ENCODE peak calls at places on chromosomes 3 and 15, in seven cellular contexts. P, R, Q, N, Y, M and J are unnamed samples.

GRCh38 chr15:51771773-51772172 is 20.4 kb downstream of the TMOD2 start:
- DNase-seq in N (no peak), Q (no peak), M (no peak), P (no peak), R (no peak), Y (no peak), J (no peak)

GRCh38 chr15:51069983-51070382 is 24.7 kb downstream of the TNFAIP8L3 start:
- DNase-seq in R (no peak), P (no peak), N (no peak), Y (no peak), Q (no peak), M (no peak), J (no peak)

GRCh38 chr3:82629937-82630336 is 868.5 kb upstream of the GBE1 start:
- DNase-seq in R (no peak), Q (no peak), Y (no peak), P (no peak), N (no peak), M (no peak), J (no peak)

GRCh38 chr3:157174265-157174615 is 14.3 kb upstream of the CCNL1 start:
- DNase-seq in M (no peak), P (no peak), Q (peak; percentile 63), N (peak; percentile 51), R (no peak), Y (no peak), J (no peak)

GRCh38 chr3:173711619-173712018 is 314.1 kb downstream of the NLGN1 start:
- DNase-seq in N (peak; percentile 3), Q (no peak), P (peak; percentile 20), R (no peak), M (no peak), Y (no peak), J (no peak)

GRCh38 chr3:39383913-39384664 is 919 bp downstream of the SLC25A38 start:
- DNase-seq in M (peak; percentile 94), N (peak; percentile 97), R (peak; percentile 89), Y (no peak), P (peak; percentile 93), Q (no peak), J (no peak)

GRCh38 chr3:195558602-195559001 is 15.5 kb upstream of the PPP1R2 start:
- DNase-seq in Y (no peak), M (peak; percentile 39), R (peak; percentile 7), N (peak; percentile 63), Q (peak; percentile 53), P (peak; percentile 38), J (peak; percentile 71)

GRCh38 chr3:57956833-57957174 is 51.4 kb upstream of the FLNB start:
- DNase-seq in Y (no peak), P (no peak), M (no peak), Q (no peak), R (no peak), N (no peak), J (no peak)

GRCh38 chr3:188283347-188283746 is 129.4 kb downstream of the LPP start:
- DNase-seq in N (no peak), Y (no peak), Q (no peak), M (no peak), P (no peak), R (peak; percentile 57), J (no peak)

GRCh38 chr3:66073464-66074141 is 34.9 kb upstream of the MAGI1 start:
- DNase-seq in P (no peak), N (no peak), M (no peak), R (no peak), Q (no peak), Y (no peak), J (no peak)

GRCh38 chr3:84277822-84278221 is 681.0 kb upstream of the CADM2 start:
- DNase-seq in N (peak; percentile 15), R (no peak), Y (no peak), Q (no peak), M (no peak), P (no peak), J (no peak)

GRCh38 chr15:49379996-49380395 is 43.0 kb upstream of the FGF7 start:
- DNase-seq in Q (no peak), R (no peak), P (no peak), M (no peak), Y (no peak), N (no peak), J (no peak)

GRCh38 chr3:71916747-71917369 is 131.9 kb upstream of the PROK2 start:
- DNase-seq in N (peak; percentile 69), R (peak; percentile 41), Q (no peak), Y (no peak), P (no peak), M (no peak), J (no peak)

GRCh38 chr3:191366675-191367074 is 36.3 kb upstream of the UTS2B start:
- DNase-seq in Y (no peak), N (no peak), R (peak; percentile 69), M (no peak), Q (no peak), P (no peak), J (no peak)

GRCh38 chr3:38649500-38650247 is at the start of gene SCN5A:
- DNase-seq in R (no peak), Q (peak; percentile 15), M (peak; percentile 63), N (no peak), Y (no peak), P (no peak), J (no peak)

GRCh38 chr3:52238761-52239701 is at the start of gene TWF2:
- DNase-seq in N (peak; percentile 91), P (peak; percentile 71), R (peak; percentile 71), Q (peak; percentile 51), Y (peak; percentile 35), M (peak; percentile 96), J (peak; percentile 25)

GRCh38 chr3:134326760-134327593 is 47.3 kb downstream of the AMOTL2 start:
- DNase-seq in Q (no peak), Y (peak; percentile 81), P (peak; percentile 86), N (no peak), M (peak; percentile 80), R (peak; percentile 96), J (no peak)

GRCh38 chr15:100335335-100335999 is 6.3 kb downstream of the ADAMTS17 start:
- DNase-seq in M (no peak), Q (no peak), P (no peak), Y (no peak), R (no peak), N (no peak), J (no peak)

GRCh38 chr3:149401215-149401925 is 23.9 kb upstream of the TM4SF1 start:
- DNase-seq in N (no peak), P (peak; percentile 69), Y (peak; percentile 27), R (peak; percentile 81), Q (no peak), M (no peak), J (peak; percentile 51)

GRCh38 chr3:37112987-37113386 is 61.4 kb downstream of the LRRFIP2 start:
- DNase-seq in P (no peak), R (no peak), Q (no peak), Y (no peak), M (no peak), N (no peak), J (no peak)

GRCh38 chr3:111315911-111316310 is 226.1 kb upstream of the CD96 start:
- DNase-seq in P (peak; percentile 30), R (peak; percentile 69), M (peak; percentile 26), Y (no peak), N (no peak), Q (peak; percentile 68), J (no peak)

GRCh38 chr3:197019021-197019420 is 10.6 kb downstream of the MELTF start:
- DNase-seq in N (peak; percentile 54), M (no peak), Y (no peak), Q (no peak), P (peak; percentile 56), R (no peak), J (no peak)

GRCh38 chr15:42149493-42150245 is 6.8 kb downstream of the PLA2G4F start:
- DNase-seq in P (no peak), Q (no peak), R (no peak), N (no peak), M (no peak), Y (no peak), J (no peak)

GRCh38 chr15:92733090-92733933 is 77.7 kb upstream of the FAM174B start:
- DNase-seq in M (no peak), Q (no peak), N (no peak), Y (no peak), P (no peak), R (no peak), J (no peak)

GRCh38 chr15:68210409-68210756 is 5.3 kb upstream of the CALML4 start:
- DNase-seq in M (no peak), P (no peak), R (no peak), Q (no peak), Y (no peak), N (no peak), J (no peak)